ENCODE peak calls at places on chromosomes 6 and 20, in eight cellular contexts. A is ovary; K is cardiac fibroblast; N is KBM-7; P is NCI-H2081; R is GM04504; Y is activated T-cell treated with anti-CD3 and anti-CD28 coated beads for 48 hours; T is effector memory CD4-positive, alpha-beta T cell. C is an unnamed sample.
A peak's percentile ranks its signal among the peaks of the same experiment; 100 is the strongest.

GRCh38 chr6:130760006-130760405 is 67.2 kb upstream of the SMLR1 start:
- DNase-seq in P (peak; percentile 4), R (no peak), K (peak; percentile 52), N (peak; percentile 26), Y (no peak), A (no peak), T (no peak), C (peak; percentile 56)

GRCh38 chr6:85285934-85286333 is 163.9 kb upstream of the NT5E start:
- DNase-seq in R (no peak), A (no peak), T (no peak), P (no peak), N (no peak), K (no peak), Y (no peak), C (no peak)

GRCh38 chr6:27168586-27169443 is 78.7 kb upstream of the PRSS16 start:
- DNase-seq in K (peak; percentile 48), P (no peak), A (no peak), N (no peak), Y (no peak), T (no peak), R (no peak), C (peak; percentile 23)

GRCh38 chr6:74879970-74880369 is 325.9 kb downstream of the COL12A1 start:
- DNase-seq in Y (no peak), R (no peak), A (no peak), P (no peak), K (no peak), N (no peak), T (no peak), C (no peak)

GRCh38 chr6:16332175-16332542 is 93.8 kb downstream of the GMPR start:
- DNase-seq in P (peak; percentile 78), N (peak; percentile 82), T (peak; percentile 71), A (peak; percentile 78), Y (peak; percentile 74), R (no peak), K (peak; percentile 82), C (peak; percentile 68)

GRCh38 chr6:24788031-24788665 is 10.6 kb downstream of the ARMH2 start:
- DNase-seq in N (no peak), P (no peak), T (no peak), A (no peak), R (no peak), Y (no peak), K (no peak), C (no peak)

GRCh38 chr20:31859266-31859997 is 10.9 kb downstream of the DUSP15 start:
- DNase-seq in A (no peak), N (no peak), Y (no peak), T (no peak), P (no peak), R (no peak), K (no peak), C (no peak)

GRCh38 chr6:107819976-107820551 is 4.0 kb downstream of the SCML4 start:
- DNase-seq in Y (no peak), A (no peak), P (peak; percentile 2), R (no peak), T (no peak), K (no peak), N (no peak), C (no peak)

GRCh38 chr6:118335325-118335724 is 212.8 kb upstream of the PLN start:
- DNase-seq in P (peak; percentile 14), Y (no peak), N (no peak), R (no peak), T (no peak), K (no peak), A (no peak), C (no peak)

GRCh38 chr6:158286413-158286812 is 25.9 kb upstream of the TULP4 start:
- DNase-seq in R (peak; percentile 46), K (peak; percentile 58), T (no peak), A (no peak), N (no peak), Y (no peak), P (no peak), C (no peak)

GRCh38 chr20:2745060-2745910 is 52.7 kb downstream of the EBF4 start:
- DNase-seq in Y (no peak), P (no peak), A (no peak), T (no peak), K (no peak), R (no peak), N (peak; percentile 27), C (no peak)

GRCh38 chr6:90401933-90402830 is 105.5 kb upstream of the BACH2 start:
- DNase-seq in T (no peak), R (no peak), N (no peak), K (no peak), Y (no peak), P (no peak), A (no peak), C (peak; percentile 43)

GRCh38 chr6:39280247-39280731 is 33.9 kb downstream of the KCNK17 start:
- DNase-seq in P (no peak), A (no peak), K (no peak), N (no peak), R (no peak), T (no peak), Y (no peak), C (no peak)

GRCh38 chr20:58242824-58243223 is 14.4 kb upstream of the ANKRD60 start:
- DNase-seq in A (no peak), P (no peak), R (no peak), T (no peak), K (no peak), N (no peak), Y (no peak), C (no peak)

GRCh38 chr20:14245368-14245970 is 91.9 kb downstream of the FLRT3 start:
- DNase-seq in P (no peak), A (no peak), Y (no peak), T (no peak), R (no peak), K (peak; percentile 57), N (no peak), C (peak; percentile 96)

GRCh38 chr6:85449818-85450577 is at the start of gene NT5E:
- DNase-seq in T (no peak), Y (peak; percentile 48), R (no peak), N (no peak), K (peak; percentile 82), A (peak; percentile 82), P (peak; percentile 3), C (peak; percentile 55)

GRCh38 chr6:34322732-34323131 is 69.7 kb downstream of the NUDT3 start:
- DNase-seq in Y (no peak), R (no peak), A (no peak), P (no peak), T (no peak), K (no peak), N (no peak), C (no peak)

GRCh38 chr6:1479095-1479494 is 89.7 kb downstream of the FOXF2 start:
- DNase-seq in N (no peak), R (peak; percentile 91), Y (no peak), P (no peak), K (peak; percentile 71), A (no peak), T (no peak), C (peak; percentile 31)

GRCh38 chr20:56722042-56722441 is 92.9 kb downstream of the TFAP2C start:
- DNase-seq in Y (no peak), T (no peak), N (peak; percentile 93), P (no peak), A (no peak), R (no peak), K (no peak), C (no peak)

GRCh38 chr20:8744228-8744844 is 324.6 kb upstream of the PLCB4 start:
- DNase-seq in R (no peak), T (no peak), Y (no peak), P (no peak), A (no peak), K (peak; percentile 67), N (no peak), C (peak; percentile 77)

GRCh38 chr6:137147195-137147594 is 26.2 kb downstream of the IL22RA2 start:
- DNase-seq in Y (no peak), P (no peak), R (no peak), N (no peak), A (no peak), T (no peak), K (no peak), C (no peak)

GRCh38 chr6:15264902-15265761 is 19.3 kb downstream of the JARID2 start:
- DNase-seq in T (no peak), N (no peak), K (peak; percentile 68), R (peak; percentile 68), A (no peak), Y (no peak), P (no peak), C (no peak)

GRCh38 chr6:64254558-64254957 is 619.0 kb downstream of the PHF3 start:
- DNase-seq in A (no peak), N (no peak), R (no peak), P (peak; percentile 32), K (no peak), Y (no peak), T (no peak), C (no peak)

GRCh38 chr20:688809-689208 is 13.2 kb upstream of the SCRT2 start:
- DNase-seq in P (no peak), Y (no peak), K (no peak), R (no peak), T (no peak), A (no peak), N (no peak), C (peak; percentile 25)

GRCh38 chr6:150756170-150756569 is 109.3 kb upstream of the MTHFD1L start:
- DNase-seq in R (no peak), N (no peak), Y (no peak), A (no peak), T (no peak), P (no peak), K (no peak), C (no peak)

GRCh38 chr6:159100011-159100788 is 55.4 kb upstream of the TAGAP start:
- DNase-seq in N (no peak), R (no peak), T (no peak), P (no peak), K (no peak), A (no peak), Y (no peak), C (no peak)

GRCh38 chr6:155273438-155273837 is 9.6 kb downstream of the CLDN20 start:
- DNase-seq in A (no peak), R (no peak), Y (no peak), K (peak; percentile 88), N (no peak), T (no peak), P (no peak), C (peak; percentile 97)

GRCh38 chr6:154370545-154370944 is 13.9 kb upstream of the IPCEF1 start:
- DNase-seq in T (no peak), R (no peak), P (peak; percentile 23), N (peak; percentile 41), Y (no peak), K (peak; percentile 55), A (no peak), C (peak; percentile 16)

C was measured in amniotic epithelial cell.